ENCODE peak calls at places on chromosomes 7 and 10, in nine cellular contexts. G is suprapubic skin, X is HepG2, V is HCT116, W is GM23338, N is spleen, E is transverse colon, B is stomach, F is breast epithelium. Z is an unnamed sample.

GRCh38 chr10:128902031-128902710 is 564.9 kb upstream of the MGMT start:
- DNase-seq in G (no peak), X (no peak), W (no peak), N (no peak), V (no peak), F (no peak), B (no peak), E (no peak), Z (no peak)

GRCh38 chr10:60235001-60235400 is 154.7 kb downstream of the ANK3 start:
- DNase-seq in X (no peak), W (no peak), N (no peak), E (no peak), F (no peak), B (no peak), G (no peak), V (no peak), Z (no peak)

GRCh38 chr7:30898411-30898810 is 13.2 kb upstream of the AQP1 start:
- DNase-seq in G (no peak), E (no peak), N (no peak), V (no peak), F (no peak), W (no peak), X (no peak), B (no peak), Z (no peak)

GRCh38 chr10:117461766-117462423 is 80.7 kb upstream of the EMX2 start:
- DNase-seq in W (no peak), N (peak; percentile 59), B (no peak), V (peak; percentile 77), X (no peak), F (no peak), G (peak; percentile 89), E (peak; percentile 76), Z (peak; percentile 41)

GRCh38 chr7:96203781-96204180 is 118.1 kb downstream of the SLC25A13 start:
- DNase-seq in N (no peak), F (no peak), E (no peak), G (no peak), B (no peak), V (no peak), X (no peak), W (no peak), Z (no peak)

GRCh38 chr7:1313591-1313990 is 80.9 kb downstream of the UNCX start:
- DNase-seq in F (no peak), N (peak; percentile 29), B (no peak), X (no peak), W (no peak), V (no peak), G (no peak), E (no peak), Z (peak; percentile 41)

GRCh38 chr7:140453273-140453672 is 26.0 kb downstream of the MKRN1 start:
- DNase-seq in E (no peak), X (no peak), B (no peak), F (no peak), N (no peak), G (no peak), V (no peak), W (no peak), Z (no peak)

GRCh38 chr7:81173766-81174281 is 255.0 kb upstream of the SEMA3C start:
- DNase-seq in B (peak; percentile 31), W (peak; percentile 17), F (no peak), E (no peak), X (no peak), V (no peak), G (no peak), N (no peak), Z (no peak)

GRCh38 chr10:6231146-6231545 is 28.4 kb downstream of the PFKFB3 start:
- DNase-seq in B (no peak), E (no peak), X (no peak), N (peak; percentile 52), V (no peak), G (no peak), W (no peak), F (no peak), Z (no peak)

GRCh38 chr7:12207046-12207445 is 4.0 kb upstream of the TMEM106B start:
- DNase-seq in G (no peak), E (no peak), V (no peak), X (no peak), B (peak; percentile 31), N (no peak), F (peak; percentile 56), W (no peak), Z (no peak)

GRCh38 chr10:92990615-92991014 is 70.0 kb upstream of the CYP26C1 start:
- DNase-seq in X (no peak), W (no peak), E (no peak), N (no peak), V (no peak), B (no peak), G (no peak), F (no peak), Z (no peak)

GRCh38 chr7:105487559-105488218 is 34.4 kb downstream of the PUS7 start:
- DNase-seq in E (no peak), G (no peak), B (no peak), V (no peak), X (peak; percentile 62), F (no peak), N (no peak), W (no peak), Z (no peak)

GRCh38 chr10:131979821-131980270 is 1.9 kb downstream of the BNIP3 start:
- DNase-seq in G (no peak), B (peak; percentile 44), X (peak; percentile 51), N (peak; percentile 78), F (peak; percentile 56), W (no peak), V (no peak), E (no peak), Z (peak; percentile 87)

GRCh38 chr7:153061913-153062528 is 302.5 kb downstream of the ACTR3B start:
- DNase-seq in B (no peak), X (peak; percentile 3), N (no peak), G (no peak), E (no peak), V (no peak), W (peak; percentile 62), F (no peak), Z (no peak)

GRCh38 chr10:71778071-71778470 is 4.8 kb upstream of the VSIR start:
- DNase-seq in W (no peak), G (no peak), V (no peak), N (peak; percentile 75), B (no peak), E (no peak), X (no peak), F (no peak), Z (no peak)

GRCh38 chr10:114550756-114551290 is 107.3 kb downstream of the ABLIM1 start:
- DNase-seq in G (no peak), W (peak; percentile 55), X (peak; percentile 30), V (peak; percentile 32), N (no peak), E (no peak), F (no peak), B (no peak), Z (no peak)

GRCh38 chr10:95279042-95279820 is 11.6 kb downstream of the PDLIM1 start:
- DNase-seq in V (no peak), W (no peak), B (no peak), E (no peak), N (no peak), X (no peak), F (no peak), G (no peak), Z (no peak)

GRCh38 chr7:2478387-2478760 is 2.2 kb upstream of the GRIFIN start:
- DNase-seq in F (peak; percentile 91), X (no peak), W (no peak), B (peak; percentile 91), E (peak; percentile 80), G (no peak), V (no peak), N (no peak), Z (no peak)

DNA sequence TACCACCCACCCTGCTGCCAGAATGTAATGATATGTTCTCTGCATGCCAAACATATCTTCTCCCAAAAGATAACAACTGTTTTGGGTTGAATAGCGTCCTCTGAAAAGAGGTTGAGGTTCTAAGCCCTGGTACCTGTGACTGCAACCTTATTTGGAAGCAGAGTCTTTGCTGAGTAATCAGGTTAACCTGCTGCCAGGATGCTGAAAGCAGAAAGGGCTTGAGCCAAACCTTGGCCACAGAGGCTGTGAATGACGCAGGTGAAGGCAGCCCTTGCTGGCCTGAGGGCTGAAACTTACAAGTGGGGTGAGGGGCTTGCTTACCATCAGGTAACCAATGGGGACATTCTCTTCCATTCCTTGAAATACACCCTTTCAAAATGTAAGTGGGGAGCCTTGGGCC is 151.8 kb upstream of the RHEB start:
- DNase-seq in E (no peak), V (no peak), W (peak; percentile 53), N (no peak), G (peak; percentile 14), X (no peak), F (no peak), B (no peak), Z (no peak)
- TF ChIP-seq POLR2AphosphoS5 in E (no peak), V (no peak), W (no peak), N (no peak), G (no peak), X (no peak), F (no peak), B (no peak), Z (no peak)

GRCh38 chr10:133071801-133072595 is 15.7 kb upstream of the ADGRA1 start:
- DNase-seq in E (no peak), N (no peak), F (no peak), W (no peak), X (no peak), V (no peak), G (no peak), B (no peak), Z (peak; percentile 81)
- H3K27ac ChIP-seq in E (no peak overlapping the region), N (no peak overlapping the region), F (no peak overlapping the region), W (no peak overlapping the region), X (no peak overlapping the region), V (no peak overlapping the region), G (no peak overlapping the region), B (no peak overlapping the region), Z (no peak overlapping the region)

GRCh38 chr10:670038-670437 is 19.4 kb downstream of the DIP2C start:
- DNase-seq in E (no peak), W (no peak), B (no peak), F (no peak), G (no peak), X (no peak), N (no peak), V (no peak), Z (no peak)

GRCh38 chr10:673492-673891 is 16.0 kb downstream of the DIP2C start:
- DNase-seq in V (no peak), B (no peak), W (no peak), X (no peak), G (no peak), E (peak; percentile 2), N (no peak), F (no peak), Z (no peak)

GRCh38 chr10:672992-673391 is 16.5 kb downstream of the DIP2C start:
- DNase-seq in W (no peak), X (no peak), E (peak; percentile 2), F (no peak), G (no peak), N (no peak), B (no peak), V (no peak), Z (no peak)

GRCh38 chr10:670990-671389 is 18.5 kb downstream of the DIP2C start:
- DNase-seq in G (no peak), W (no peak), E (peak; percentile 2), X (no peak), N (no peak), V (no peak), B (no peak), F (no peak), Z (no peak)

GRCh38 chr10:672139-672538 is 17.3 kb downstream of the DIP2C start:
- DNase-seq in V (no peak), E (peak; percentile 2), W (no peak), X (no peak), N (no peak), B (no peak), F (no peak), G (no peak), Z (peak; percentile 59)
- H3K4me3 ChIP-seq in V (no peak overlapping the region), E (no peak overlapping the region), W (no peak overlapping the region), X (no peak overlapping the region), N (no peak overlapping the region), B (no peak overlapping the region), F (no peak overlapping the region), G (no peak overlapping the region), Z (no peak overlapping the region)

GRCh38 chr7:135761751-135762488 is 13.3 kb upstream of the FAM180A start:
- DNase-seq in X (no peak), G (no peak), W (no peak), B (no peak), N (no peak), V (no peak), E (no peak), F (no peak), Z (no peak)
- TF ChIP-seq POLR2AphosphoS5 in X (no peak), G (no peak), W (no peak), B (no peak), N (no peak), V (no peak), E (no peak), F (no peak), Z (no peak)

Z was measured in upper lobe of left lung.